ENCODE peak calls at places on chromosomes 5 and 9, in eight cellular contexts. O is body of pancreas, X is transverse colon, A is lower leg skin, U is endothelial cell of umbilical vein, Z is IMR-90, V is prostate gland, B is A549. Q is an unnamed sample.

GRCh38 chr9:113528088-113528487 is 64.6 kb downstream of the RGS3 start:
- DNase-seq in O (no peak), X (peak; percentile 90), A (no peak), U (no peak), Z (no peak), V (no peak), B (no peak), Q (peak; percentile 72)

GRCh38 chr5:179868541-179868940 is 9.9 kb upstream of the MRNIP start:
- DNase-seq in O (no peak), X (no peak), A (no peak), U (no peak), Z (no peak), V (no peak), B (no peak), Q (no peak)

GRCh38 chr5:64384761-64385160 is 121.1 kb upstream of the RGS7BP start:
- DNase-seq in O (no peak), X (no peak), A (no peak), U (peak; percentile 55), Z (no peak), V (no peak), B (peak; percentile 19), Q (no peak)

GRCh38 chr5:106097308-106097707 is 1573.4 kb downstream of the EFNA5 start:
- DNase-seq in O (no peak), X (no peak), A (no peak), U (peak; percentile 53), Z (peak; percentile 66), V (no peak), B (no peak), Q (no peak)

GRCh38 chr5:111762895-111763294 is 5.9 kb upstream of the NREP start:
- DNase-seq in O (no peak), X (no peak), A (no peak), U (peak; percentile 68), Z (peak; percentile 87), V (no peak), B (no peak), Q (no peak)

GRCh38 chr9:134663753-134664415 is 22.3 kb downstream of the COL5A1 start:
- DNase-seq in O (no peak), X (no peak), A (no peak), U (no peak), Z (no peak), V (no peak), B (no peak), Q (no peak)

GRCh38 chr5:124419531-124419930 is 326.9 kb downstream of the ZNF608 start:
- DNase-seq in O (no peak), X (no peak), A (no peak), U (no peak), Z (no peak), V (no peak), B (no peak), Q (no peak)

GRCh38 chr5:103808464-103809106 is 246.0 kb upstream of the NUDT12 start:
- DNase-seq in O (peak; percentile 47), X (peak; percentile 11), A (no peak), U (peak; percentile 48), Z (peak; percentile 50), V (no peak), B (peak; percentile 65), Q (no peak)

GRCh38 chr9:38039090-38039906 is 29.7 kb downstream of the SHB start:
- DNase-seq in O (no peak), X (no peak), A (no peak), U (peak; percentile 53), Z (peak; percentile 48), V (no peak), B (peak; percentile 58), Q (no peak)

GRCh38 chr5:43010956-43011355 is 29.2 kb downstream of the ANXA2R start:
- DNase-seq in O (no peak), X (no peak), A (no peak), U (no peak), Z (no peak), V (no peak), B (no peak), Q (no peak)

GRCh38 chr9:92405770-92406169 is 1.4 kb upstream of the OGN start:
- DNase-seq in O (no peak), X (no peak), A (no peak), U (no peak), Z (no peak), V (no peak), B (no peak), Q (no peak)

GRCh38 chr9:31347082-31347617 is 1037.3 kb upstream of the ACO1 start:
- DNase-seq in O (no peak), X (no peak), A (no peak), U (peak; percentile 83), Z (no peak), V (no peak), B (no peak), Q (no peak)

GRCh38 chr5:120405291-120405864 is 58.7 kb upstream of the PRR16 start:
- DNase-seq in O (no peak), X (no peak), A (no peak), U (peak; percentile 80), Z (peak; percentile 86), V (no peak), B (no peak), Q (no peak)

GRCh38 chr9:126127591-126127990 is 199.0 kb upstream of the MVB12B start:
- DNase-seq in O (no peak), X (no peak), A (peak; percentile 3), U (no peak), Z (no peak), V (no peak), B (no peak), Q (no peak)

GRCh38 chr9:2992427-2992826 is 148.5 kb upstream of the PUM3 start:
- DNase-seq in O (no peak), X (no peak), A (no peak), U (no peak), Z (no peak), V (no peak), B (no peak), Q (no peak)

GRCh38 chr5:150272531-150272930 is 17.0 kb downstream of the CAMK2A start:
- DNase-seq in O (no peak), X (no peak), A (no peak), U (peak; percentile 18), Z (peak; percentile 52), V (no peak), B (peak; percentile 57), Q (no peak)

GRCh38 chr9:4967521-4967920 is 17.6 kb upstream of the JAK2 start:
- DNase-seq in O (no peak), X (no peak), A (no peak), U (no peak), Z (no peak), V (no peak), B (no peak), Q (no peak)

GRCh38 chr9:4985376-4986266 is 549 bp downstream of the JAK2 start:
- DNase-seq in O (peak; percentile 29), X (peak; percentile 77), A (peak; percentile 26), U (peak; percentile 67), Z (peak; percentile 45), V (peak; percentile 48), B (peak; percentile 48), Q (peak; percentile 23)

GRCh38 chr5:174723979-174724483 is 351 bp upstream of the MSX2 start:
- DNase-seq in O (no peak), X (no peak), A (no peak), U (no peak), Z (no peak), V (no peak), B (peak; percentile 23), Q (no peak)

GRCh38 chr9:108478431-108478837 is 377.4 kb downstream of the ACTL7B start:
- DNase-seq in O (no peak), X (peak; percentile 39), A (peak; percentile 61), U (peak; percentile 77), Z (peak; percentile 90), V (no peak), B (peak; percentile 73), Q (peak; percentile 71)

GRCh38 chr9:36151306-36152210 is 15.0 kb downstream of the GLIPR2 start:
- DNase-seq in O (peak; percentile 28), X (peak; percentile 81), A (no peak), U (peak; percentile 78), Z (peak; percentile 64), V (no peak), B (no peak), Q (no peak)
- TF ChIP-seq POLR2A in O (no peak), X (no peak), A (no peak), U (no peak), Z (no peak), V (no peak), B (no peak), Q (no peak)

DNA sequence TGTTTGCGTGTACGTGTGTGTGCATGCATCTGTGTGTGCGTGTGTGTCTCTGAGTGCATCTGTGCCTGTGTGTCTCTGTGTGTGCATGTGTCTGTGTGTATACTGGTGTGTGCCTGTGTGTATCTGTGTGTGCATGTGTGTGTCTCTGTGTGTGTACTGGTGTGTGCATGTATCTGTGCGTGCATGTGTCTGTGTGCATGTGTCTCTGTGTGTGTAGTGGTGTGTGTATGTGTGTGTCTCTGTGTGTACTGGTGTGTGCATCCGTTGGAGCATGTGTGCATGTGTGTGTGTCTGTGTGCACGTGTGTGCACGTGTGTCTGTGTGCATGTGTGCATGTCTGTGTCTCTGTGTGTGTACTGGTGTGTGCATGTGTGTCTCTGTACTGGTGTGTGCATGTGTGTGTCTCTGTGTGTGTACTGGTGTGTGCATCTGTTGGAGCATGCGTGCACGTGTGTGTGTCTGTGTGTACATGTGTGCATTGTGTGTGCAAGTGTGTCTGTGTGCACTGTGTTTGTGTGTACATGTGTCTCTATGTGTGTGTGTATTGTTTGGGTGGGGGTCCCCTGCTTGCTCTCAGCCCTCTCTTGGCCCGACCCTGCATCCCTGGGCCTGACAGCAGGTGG is 23.8 kb upstream of the NOTCH1 start:
- DNase-seq in O (no peak), X (no peak), A (no peak), U (no peak), Z (no peak), V (no peak), B (no peak), Q (no peak)
- H3K4me3 ChIP-seq in O (no peak overlapping the region), X (no peak overlapping the region), A (no peak overlapping the region), U (no peak overlapping the region), Z (no peak overlapping the region), V (no peak overlapping the region), B (no peak overlapping the region), Q (no peak overlapping the region)

GRCh38 chr5:135433626-135434426 is 13.3 kb downstream of the DCANP1 start:
- DNase-seq in O (no peak), X (no peak), A (no peak), U (no peak), Z (peak; percentile 56), V (no peak), B (no peak), Q (peak; percentile 81)
- TF ChIP-seq POLR2A in O (no peak), X (no peak), A (no peak), U (no peak), Z (no peak), V (no peak), B (no peak), Q (peak; percentile 39)

GRCh38 chr5:5141625-5142527 is 1.7 kb downstream of the ADAMTS16 start:
- DNase-seq in O (peak; percentile 68), X (peak; percentile 32), A (peak; percentile 41), U (peak; percentile 45), Z (peak; percentile 51), V (peak; percentile 73), B (peak; percentile 71), Q (no peak)

GRCh38 chr5:5141011-5141599 is 975 bp downstream of the ADAMTS16 start:
- DNase-seq in O (no peak), X (no peak), A (no peak), U (no peak), Z (no peak), V (no peak), B (no peak), Q (no peak)

GRCh38 chr5:5144441-5144840 is 4.3 kb downstream of the ADAMTS16 start:
- DNase-seq in O (no peak), X (no peak), A (no peak), U (no peak), Z (no peak), V (no peak), B (no peak), Q (no peak)

GRCh38 chr5:5139358-5140050 is 626 bp upstream of the ADAMTS16 start:
- DNase-seq in O (peak; percentile 26), X (no peak), A (no peak), U (no peak), Z (no peak), V (no peak), B (no peak), Q (no peak)

GRCh38 chr5:5140051-5141010 is at the start of gene ADAMTS16:
- DNase-seq in O (no peak), X (no peak), A (no peak), U (no peak), Z (no peak), V (no peak), B (no peak), Q (no peak)
- H3K4me3 ChIP-seq in O (no peak within 1 kb of the TSS), X (peak within 1 kb of the TSS; percentile 6), A (no peak within 1 kb of the TSS), U (no peak within 1 kb of the TSS), Z (no peak within 1 kb of the TSS), V (peak within 1 kb of the TSS; percentile 15), B (peak within 1 kb of the TSS; percentile 52), Q (peak within 1 kb of the TSS; percentile 43)